ENCODE peak calls at places on chromosomes 11 and 22, in six cellular contexts. M, Z, W, D, U and I are unnamed samples.
A peak's percentile ranks its signal among the peaks of the same experiment; 100 is the strongest.

GRCh38 chr11:3221408-3222002 is 2.9 kb upstream of the MRGPRG start:
- DNase-seq in Z (no peak), U (no peak), M (no peak), W (no peak), D (no peak), I (no peak)

GRCh38 chr22:35749808-35750207 is 32.1 kb downstream of the APOL5 start:
- DNase-seq in U (no peak), W (no peak), Z (no peak), D (no peak), M (no peak), I (no peak)

GRCh38 chr11:130358398-130358797 is 43.7 kb upstream of the ZBTB44 start:
- DNase-seq in Z (no peak), D (no peak), W (no peak), U (no peak), M (no peak), I (no peak)

GRCh38 chr22:43209523-43209890 is 22.6 kb upstream of the TTLL12 start:
- DNase-seq in Z (no peak), M (no peak), W (no peak), U (no peak), D (no peak), I (no peak)

GRCh38 chr22:39960791-39961746 is 872 bp downstream of the TMA7B start:
- DNase-seq in D (no peak), U (no peak), W (peak; percentile 92), M (peak; percentile 89), Z (no peak), I (no peak)

GRCh38 chr22:43159484-43160178 is 8.3 kb downstream of the TSPO start:
- DNase-seq in M (no peak), Z (no peak), U (peak; percentile 23), W (no peak), D (no peak), I (no peak)

GRCh38 chr11:124219126-124219525 is 21.8 kb upstream of the OR8G1 start:
- DNase-seq in D (peak; percentile 9), U (no peak), Z (no peak), W (no peak), M (no peak), I (no peak)

GRCh38 chr11:84671325-84672019 is 955.7 kb downstream of the DLG2 start:
- DNase-seq in U (no peak), Z (no peak), D (no peak), M (no peak), W (no peak), I (no peak)

GRCh38 chr11:68146704-68147474 is 25.7 kb upstream of the CHKA start:
- DNase-seq in W (peak; percentile 47), D (no peak), Z (peak; percentile 52), M (peak; percentile 80), U (peak; percentile 76), I (no peak)

GRCh38 chr22:36561291-36561811 is 32.4 kb upstream of the EIF3D start:
- DNase-seq in Z (no peak), M (no peak), U (no peak), W (no peak), D (no peak), I (no peak)

GRCh38 chr22:42627981-42628380 is 12.4 kb downstream of the ATP5MGL start:
- DNase-seq in U (no peak), Z (no peak), W (no peak), M (no peak), D (no peak), I (no peak)

GRCh38 chr22:27094633-27095308 is 437.4 kb downstream of the MIAT start:
- DNase-seq in U (no peak), Z (no peak), M (no peak), D (no peak), W (no peak), I (no peak)

GRCh38 chr11:63762662-63763505 is 5.7 kb downstream of the ZFTA start:
- DNase-seq in U (no peak), D (no peak), W (peak; percentile 73), Z (peak; percentile 20), M (no peak), I (no peak)

GRCh38 chr11:59206635-59207034 is 6.1 kb downstream of the MPEG1 start:
- DNase-seq in D (no peak), Z (peak; percentile 41), M (peak; percentile 53), U (peak; percentile 13), W (peak; percentile 38), I (peak; percentile 21)

GRCh38 chr11:78717031-78717430 is 142.4 kb upstream of the NARS2 start:
- DNase-seq in Z (no peak), W (no peak), U (no peak), M (no peak), D (no peak), I (no peak)

GRCh38 chr11:71206186-71206585 is 46.2 kb downstream of the SHANK2 start:
- DNase-seq in M (no peak), Z (no peak), D (no peak), W (peak; percentile 46), U (no peak), I (no peak)

GRCh38 chr22:42364641-42365336 is 67.4 kb downstream of the NFAM1 start:
- DNase-seq in U (no peak), Z (peak; percentile 12), W (peak; percentile 47), M (no peak), D (no peak), I (no peak)

GRCh38 chr22:44086759-44087158 is 62.7 kb downstream of the PARVB start:
- DNase-seq in M (no peak), W (no peak), D (no peak), Z (no peak), U (no peak), I (no peak)

GRCh38 chr22:46902998-46903916 is 140.8 kb downstream of the TBC1D22A start:
- DNase-seq in D (no peak), W (no peak), U (no peak), M (no peak), Z (no peak), I (no peak)

GRCh38 chr11:124898711-124899110 is 1.0 kb upstream of the ROBO4 start:
- DNase-seq in M (no peak), U (no peak), D (no peak), W (peak; percentile 79), Z (peak; percentile 93), I (no peak)

GRCh38 chr11:69014084-69014935 is 1.3 kb upstream of the MRGPRF start:
- DNase-seq in Z (no peak), M (no peak), W (peak; percentile 97), D (no peak), U (no peak), I (no peak)

GRCh38 chr11:130198964-130199363 is 39.4 kb downstream of the ST14 start:
- DNase-seq in M (no peak), U (no peak), W (no peak), D (no peak), Z (no peak), I (no peak)

GRCh38 chr11:133064152-133064877 is 468.0 kb downstream of the OPCML start:
- DNase-seq in M (peak; percentile 8), Z (peak; percentile 48), D (no peak), W (peak; percentile 74), U (no peak), I (no peak)
- TF ChIP-seq EZH2 in M (no peak), Z (peak; percentile 33), D (no peak), W (no peak), U (no peak), I (no peak)

DNA sequence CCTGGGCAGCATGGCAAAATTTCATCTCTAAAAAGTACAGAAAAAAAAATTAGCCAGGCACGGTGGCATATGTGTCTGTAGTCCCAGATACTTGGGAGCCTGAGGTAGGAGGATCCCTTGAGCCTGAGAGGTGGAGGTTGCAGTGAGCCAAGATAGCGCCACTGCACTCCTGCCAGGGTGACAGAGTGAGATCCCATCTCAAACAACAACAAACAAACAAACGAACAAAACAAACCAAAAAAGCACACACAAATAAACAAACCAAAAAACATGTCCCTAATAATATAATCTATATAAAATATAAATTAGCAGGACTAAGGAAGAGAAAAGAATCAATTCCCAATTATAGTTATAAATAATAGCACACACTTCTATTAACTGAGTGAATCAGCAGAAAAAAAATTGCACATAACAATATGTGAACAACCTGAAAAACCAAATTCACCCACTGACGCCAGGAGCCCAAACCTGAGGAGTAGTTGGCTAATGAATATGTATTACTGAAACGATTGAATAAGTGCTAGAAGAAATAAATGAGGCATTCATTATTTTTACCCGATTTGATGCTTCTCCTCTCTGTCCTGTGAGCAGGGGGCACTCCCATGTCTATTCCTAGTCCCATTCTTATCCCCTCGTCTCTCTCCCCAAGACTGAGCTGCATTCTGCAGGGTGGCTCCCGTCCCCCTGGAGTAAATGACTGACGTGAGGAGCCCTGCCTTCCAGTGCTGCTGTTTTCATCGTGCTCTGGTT is 108.2 kb upstream of the TOP3B start:
- DNase-seq in M (no peak), W (no peak), U (no peak), Z (no peak), D (no peak), I (no peak)
- TF ChIP-seq EZH2 in M (no peak), W (no peak), U (no peak), Z (no peak), D (no peak), I (no peak)

DNA sequence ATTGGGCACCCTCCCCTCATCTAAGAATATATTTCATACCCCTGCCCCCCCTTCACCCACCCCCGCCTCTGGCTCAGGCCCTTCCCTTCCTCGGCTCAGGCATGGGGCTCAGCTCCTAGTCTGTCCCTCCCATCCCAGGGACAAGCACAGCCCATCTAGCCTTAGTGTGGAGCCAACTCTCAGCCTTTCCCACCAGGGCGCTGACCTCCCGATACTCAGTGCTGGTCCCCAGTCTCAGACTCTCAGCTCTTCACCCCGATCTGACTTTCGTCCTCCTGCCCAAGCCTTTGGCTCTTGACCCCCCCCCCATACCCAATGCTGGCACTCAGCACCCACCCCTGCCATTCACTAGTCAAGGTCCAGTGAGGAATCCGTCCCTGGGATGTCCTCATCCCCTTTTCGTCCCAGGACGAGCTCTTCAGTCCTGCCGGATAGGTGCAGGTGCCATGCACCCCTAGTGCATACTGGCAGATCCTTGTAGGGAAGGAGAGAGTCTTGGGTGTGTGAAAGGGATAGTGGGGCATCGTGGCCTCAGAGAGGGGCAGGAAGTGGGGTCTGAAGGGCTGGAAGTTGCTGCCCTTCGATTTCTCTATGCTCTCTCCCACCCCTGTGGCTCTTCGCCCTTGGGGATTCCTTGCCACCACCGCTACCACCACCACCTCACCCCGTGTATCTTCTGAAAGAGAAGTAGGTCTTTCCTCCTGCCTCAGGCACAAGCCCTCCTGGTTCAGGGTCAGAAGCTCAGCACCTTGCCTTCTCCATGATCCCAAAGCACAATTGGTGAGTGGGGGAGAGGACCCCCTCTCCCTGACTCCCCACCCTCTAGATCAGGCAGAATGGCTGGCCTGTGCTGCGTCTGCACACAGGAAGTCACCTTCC is 2.4 kb downstream of the TPBGL start:
- DNase-seq in Z (no peak), U (no peak), D (no peak), W (no peak), M (no peak), I (no peak)
- TF ChIP-seq EZH2 in Z (no peak), U (no peak), D (no peak), W (no peak), M (no peak), I (no peak)

DNA sequence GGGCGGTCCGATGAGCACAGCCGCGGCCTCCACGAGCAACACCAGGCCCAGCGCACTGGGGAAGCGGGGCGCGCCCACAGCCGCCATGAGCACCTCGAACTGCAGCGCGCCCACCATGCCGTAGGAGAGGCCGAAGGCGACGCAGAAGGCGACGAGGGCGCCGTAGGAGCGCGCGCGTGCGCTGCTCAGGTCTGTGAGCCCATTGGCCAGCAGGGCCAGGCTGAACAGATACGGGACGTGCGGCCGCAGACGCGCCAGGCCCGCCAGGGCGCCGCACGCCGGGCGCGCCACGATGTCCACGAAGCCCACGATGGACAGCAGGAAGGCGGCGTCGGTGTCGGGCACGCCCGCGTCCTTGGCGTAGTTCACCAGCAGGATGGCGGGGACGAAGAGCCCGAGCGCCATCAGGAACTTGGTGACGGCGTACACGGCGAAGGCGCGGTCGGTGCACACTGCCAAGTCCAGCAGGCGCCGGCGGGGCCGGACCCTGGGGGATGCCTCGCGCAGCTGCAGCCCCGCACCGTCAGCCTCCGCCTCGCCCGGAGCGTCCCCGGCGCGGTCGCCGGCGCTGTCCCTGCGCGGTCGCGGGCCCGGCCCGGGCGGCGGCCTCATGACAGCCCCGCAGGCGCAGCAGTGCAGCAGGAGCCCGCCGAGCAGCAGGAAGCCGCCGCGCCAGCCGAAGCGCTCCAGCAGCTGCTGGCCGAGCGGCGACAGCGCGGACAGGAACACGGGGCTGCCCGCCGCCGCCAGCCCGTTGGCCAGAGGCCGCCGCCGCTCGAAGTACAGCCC is 2.9 kb downstream of the SLC16A8 start:
- DNase-seq in W (peak; percentile 24), M (no peak), U (no peak), D (no peak), Z (peak; percentile 43), I (no peak)
- TF ChIP-seq EZH2 in W (peak; percentile 48), M (no peak), U (no peak), D (peak; percentile 59), Z (peak; percentile 38), I (no peak)